ENCODE peak calls at places on chromosomes 12 and 14, in six cellular contexts. S is HFFc6, U is hippocampal formation, J is NCI-H1092, E is AG04450, Y is Calu3. V is an unnamed sample.

GRCh38 chr14:100733152-100733850 is 6.6 kb downstream of the DLK1 start:
- DNase-seq in Y (no peak), J (no peak), E (no peak), S (no peak), U (no peak), V (no peak)

GRCh38 chr14:72945628-72946027 is 19.4 kb downstream of the DCAF4 start:
- DNase-seq in Y (no peak), E (no peak), J (no peak), U (no peak), S (no peak), V (no peak)

GRCh38 chr12:68056300-68056699 is 67.1 kb downstream of the IFNG-AS1 start:
- DNase-seq in Y (no peak), J (no peak), S (no peak), E (no peak), U (no peak), V (no peak)

GRCh38 chr12:124190301-124191023 is 104.4 kb upstream of the RFLNA start:
- DNase-seq in U (no peak), J (no peak), E (no peak), S (no peak), Y (no peak), V (no peak)

GRCh38 chr14:61472801-61473376 is 151.5 kb downstream of the PRKCH start:
- DNase-seq in U (no peak), E (no peak), S (no peak), Y (no peak), J (no peak), V (peak)

GRCh38 chr12:24754690-24755638 is 193.9 kb downstream of the BCAT1 start:
- DNase-seq in E (peak), U (no peak), J (no peak), S (peak), Y (peak), V (peak)

GRCh38 chr14:63840981-63841380 is 11.8 kb upstream of the SYNE2 start:
- DNase-seq in S (no peak), U (no peak), Y (no peak), E (no peak), J (no peak), V (peak)

GRCh38 chr14:68328509-68328908 is 464.4 kb downstream of the ZFP36L1 start:
- DNase-seq in E (no peak), U (no peak), J (no peak), Y (no peak), S (no peak), V (no peak)

GRCh38 chr14:91140672-91141071 is 26.8 kb downstream of the DGLUCY start:
- DNase-seq in U (no peak), Y (peak), S (no peak), J (no peak), E (no peak), V (no peak)

GRCh38 chr14:101235042-101235871 is 326.0 kb upstream of the DIO3 start:
- DNase-seq in Y (peak), U (peak), J (peak), E (no peak), S (peak), V (peak)

GRCh38 chr12:113837528-113838296 is 128.4 kb downstream of the RBM19 start:
- DNase-seq in E (no peak), J (no peak), Y (no peak), U (no peak), S (no peak), V (no peak)

GRCh38 chr12:76820888-76821482 is 57.1 kb downstream of the ZDHHC17 start:
- DNase-seq in S (peak), J (no peak), U (no peak), E (peak), Y (peak), V (peak)

GRCh38 chr12:88577537-88577936 is 2.7 kb downstream of the KITLG start:
- DNase-seq in U (no peak), J (no peak), S (peak), E (no peak), Y (peak), V (peak)

GRCh38 chr12:51335931-51336330 is 10.5 kb downstream of the CELA1 start:
- DNase-seq in Y (no peak), E (no peak), S (no peak), J (no peak), U (no peak), V (no peak)

GRCh38 chr12:92550234-92550633 is 152.6 kb upstream of the PLEKHG7 start:
- DNase-seq in U (no peak), E (no peak), J (no peak), Y (no peak), S (no peak), V (no peak)

GRCh38 chr12:5428332-5429221 is 3.3 kb upstream of the NTF3 start:
- DNase-seq in U (no peak), J (peak), Y (no peak), E (no peak), S (peak), V (peak)

GRCh38 chr12:58104443-58104842 is 163.1 kb downstream of the ATP23 start:
- DNase-seq in J (no peak), E (no peak), S (no peak), U (no peak), Y (no peak), V (no peak)